ENCODE peak calls at places on chromosomes 1 and 21, in four cellular contexts. H is LoVo; O is naive thymus-derived CD4-positive, alpha-beta T cell; D is H7. B is an unnamed sample.

GRCh38 chr1:55057270-55057955 is 18.1 kb downstream of the PCSK9 start:
- DNase-seq in H (no peak), O (no peak), D (no peak), B (no peak)

GRCh38 chr1:209882942-209883340 is 55.1 kb upstream of the SYT14 start:
- DNase-seq in H (no peak), O (no peak), D (no peak), B (no peak)

GRCh38 chr1:239586128-239586527 is 199.8 kb downstream of the CHRM3 start:
- DNase-seq in H (no peak), O (no peak), D (no peak), B (no peak)

GRCh38 chr1:107647012-107647411 is 318.0 kb downstream of the VAV3 start:
- DNase-seq in H (no peak), O (no peak), D (no peak), B (no peak)

GRCh38 chr1:245589827-245590421 is 435.1 kb downstream of the KIF26B start:
- DNase-seq in H (no peak), O (no peak), D (no peak), B (no peak)

GRCh38 chr1:16245476-16246196 is 8.7 kb upstream of the CPLANE2 start:
- DNase-seq in H (no peak), O (no peak), D (no peak), B (no peak)

GRCh38 chr1:151710187-151710586 is 6.4 kb downstream of the CELF3 start:
- DNase-seq in H (no peak), O (no peak), D (peak; percentile 79), B (no peak)

GRCh38 chr1:26597629-26598039 is 68.1 kb downstream of the RPS6KA1 start:
- DNase-seq in H (peak; percentile 66), O (peak; percentile 60), D (peak; percentile 71), B (peak; percentile 48)

GRCh38 chr1:155177192-155177917 is 3.7 kb downstream of the TRIM46 start:
- DNase-seq in H (no peak), O (no peak), D (peak; percentile 30), B (no peak)

GRCh38 chr1:101239095-101240040 is 2.5 kb downstream of the S1PR1 start:
- DNase-seq in H (no peak), O (peak; percentile 63), D (no peak), B (no peak)

GRCh38 chr21:34576043-34576466 is 38.9 kb downstream of the RCAN1 start:
- DNase-seq in H (peak; percentile 7), O (no peak), D (no peak), B (no peak)